ENCODE peak calls at places on chromosomes 12 and 14, in five cellular contexts. E is epithelial cell of esophagus, P is AG10803, W is HFF-Myc, K is astrocyte. Q is an unnamed sample.

GRCh38 chr12:68334136-68334535 is 2.0 kb upstream of the MDM1 start:
- DNase-seq in E (peak), P (no peak), W (no peak), K (no peak), Q (no peak)

GRCh38 chr12:103838254-103838914 is 2.6 kb downstream of the NT5DC3 start:
- DNase-seq in E (no peak), P (no peak), W (no peak), K (no peak), Q (no peak)

GRCh38 chr14:100982764-100983163 is 79.2 kb upstream of the RTL1 start:
- DNase-seq in E (peak), P (no peak), W (no peak), K (peak), Q (no peak)

GRCh38 chr12:91349451-91349850 is 166.8 kb upstream of the DCN start:
- DNase-seq in E (no peak), P (peak), W (no peak), K (peak), Q (no peak)

GRCh38 chr14:89027097-89027740 is 202.8 kb downstream of the TTC8 start:
- DNase-seq in E (peak), P (peak), W (no peak), K (no peak), Q (peak)

GRCh38 chr12:13024151-13024946 is 19.8 kb upstream of the FAM234B start:
- DNase-seq in E (peak), P (peak), W (peak), K (no peak), Q (no peak)

GRCh38 chr14:38342803-38343202 is 86.9 kb upstream of the CLEC14A start:
- DNase-seq in E (no peak), P (peak), W (peak), K (peak), Q (no peak)

GRCh38 chr12:89162704-89163261 is 189.5 kb downstream of the DUSP6 start:
- DNase-seq in E (peak), P (peak), W (peak), K (peak), Q (no peak)

GRCh38 chr14:49770212-49770817 is 2.4 kb downstream of the KLHDC2 start:
- DNase-seq in E (peak), P (peak), W (no peak), K (peak), Q (no peak)

GRCh38 chr14:71438684-71439083 is 493.5 kb upstream of the RGS6 start:
- DNase-seq in E (no peak), P (peak), W (peak), K (peak), Q (no peak)

GRCh38 chr14:83575301-83575700 is 1954.6 kb upstream of the FLRT2 start:
- DNase-seq in E (no peak), P (no peak), W (no peak), K (no peak), Q (no peak)

GRCh38 chr14:102225386-102225785 is 79.6 kb downstream of the MOK start:
- DNase-seq in E (no peak), P (no peak), W (no peak), K (no peak), Q (no peak)

GRCh38 chr14:66056926-66057552 is 429.1 kb upstream of the CCDC196 start:
- DNase-seq in E (no peak), P (no peak), W (no peak), K (no peak), Q (no peak)

GRCh38 chr12:64567570-64567969 is 42.7 kb upstream of the RASSF3 start:
- DNase-seq in E (no peak), P (no peak), W (no peak), K (no peak), Q (no peak)

GRCh38 chr14:36655963-36656768 is 5.5 kb upstream of the PAX9 start:
- DNase-seq in E (peak), P (no peak), W (no peak), K (no peak), Q (no peak)

GRCh38 chr12:46112364-46112763 is 122.0 kb upstream of the SCAF11 start:
- DNase-seq in E (no peak), P (no peak), W (no peak), K (no peak), Q (no peak)

GRCh38 chr12:46111727-46112126 is 121.4 kb upstream of the SCAF11 start:
- DNase-seq in E (no peak), P (no peak), W (no peak), K (no peak), Q (no peak)

GRCh38 chr12:46110220-46110700 is 119.9 kb upstream of the SCAF11 start:
- DNase-seq in E (peak), P (no peak), W (no peak), K (no peak), Q (no peak)

GRCh38 chr12:46109343-46110219 is 119.2 kb upstream of the SCAF11 start:
- DNase-seq in E (no peak), P (no peak), W (no peak), K (no peak), Q (no peak)

GRCh38 chr12:46110928-46111699 is 120.7 kb upstream of the SCAF11 start:
- DNase-seq in E (peak), P (no peak), W (no peak), K (no peak), Q (no peak)
- TF ChIP-seq CTCF in E (peak), P (peak), W (peak), K (no peak), Q (no peak)

GRCh38 chr12:65879878-65880277 is 55.6 kb downstream of the HMGA2 start:
- DNase-seq in E (peak), P (peak), W (no peak), K (peak), Q (no peak)
- TF ChIP-seq CTCF in E (no peak), P (no peak), W (no peak), K (no peak), Q (no peak)

GRCh38 chr12:44876554-44877275 is 600 bp upstream of the NELL2 start:
- DNase-seq in E (peak), P (peak), W (no peak), K (peak), Q (peak)
- TF ChIP-seq CTCF in E (no peak), P (no peak), W (no peak), K (no peak), Q (no peak)

DNA sequence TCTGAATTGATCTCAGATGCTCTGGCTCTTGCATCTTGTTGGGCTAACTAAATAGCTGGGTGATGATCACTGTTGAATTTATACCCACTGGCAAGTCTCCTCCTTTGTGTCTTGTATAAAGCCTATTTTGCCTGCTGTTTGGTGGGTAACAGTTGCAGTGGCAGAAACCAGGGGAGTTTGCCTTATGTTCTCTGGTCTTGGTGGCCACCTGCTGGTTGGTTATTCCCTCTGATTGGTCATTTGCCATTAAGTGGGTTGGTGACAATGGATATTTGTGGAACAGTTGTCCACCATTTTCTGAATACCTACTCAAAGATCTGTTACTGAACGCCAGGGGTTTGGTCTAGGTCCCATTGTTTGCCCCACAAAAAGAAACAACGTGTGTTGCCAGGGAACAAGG is 52.1 kb downstream of the AVPR1A start:
- DNase-seq in E (no peak), P (no peak), W (no peak), K (no peak), Q (no peak)
- TF ChIP-seq CTCF in E (no peak), P (no peak), W (no peak), K (no peak), Q (no peak)

DNA sequence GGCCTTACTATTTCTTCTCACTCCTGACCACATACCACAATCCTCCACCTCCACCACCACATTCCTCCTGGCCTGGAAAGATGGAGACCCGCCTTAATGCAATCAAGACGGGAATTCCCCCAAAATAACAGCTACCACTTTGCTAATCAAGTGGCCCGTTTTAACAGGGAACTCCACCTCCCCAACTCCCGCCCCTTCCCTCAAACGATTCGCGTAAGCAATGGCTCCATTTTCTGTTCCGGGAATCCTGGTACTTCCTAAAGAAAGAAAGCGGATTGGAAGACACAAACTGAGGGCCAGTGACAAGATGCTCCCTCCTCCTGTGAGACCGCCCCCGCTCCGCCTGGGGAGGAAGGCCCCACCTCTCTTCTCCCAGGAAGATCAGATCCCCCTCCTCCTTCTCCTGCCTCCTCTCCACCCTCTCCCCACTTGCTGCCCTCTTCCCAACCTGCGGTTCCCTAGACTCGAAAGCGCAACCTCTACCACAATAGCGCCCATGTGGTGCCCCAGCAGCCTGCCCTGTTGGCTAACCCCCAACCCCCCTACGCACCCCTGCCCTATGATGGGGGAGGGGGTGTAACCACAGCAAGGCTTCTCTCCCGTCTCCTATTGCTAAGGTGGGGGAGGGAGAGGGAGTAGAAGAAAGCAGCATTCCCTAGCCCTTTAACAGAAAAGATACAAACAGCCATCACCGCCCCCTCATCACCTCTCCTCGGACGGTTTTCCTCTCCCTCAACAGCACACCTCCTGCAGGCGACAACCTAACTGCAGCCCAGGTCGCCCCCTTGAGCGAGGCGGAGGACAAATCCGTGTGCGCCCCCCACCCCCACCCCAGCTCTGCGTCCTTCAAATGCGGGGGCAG is 777 bp downstream of the ARF3 start:
- DNase-seq in E (peak), P (peak), W (peak), K (peak), Q (peak)
- TF ChIP-seq CTCF in E (no peak), P (no peak), W (no peak), K (no peak), Q (no peak)

GRCh38 chr14:79861111-79861510 is 350.2 kb downstream of the DIO2 start:
- DNase-seq in E (no peak), P (no peak), W (no peak), K (no peak), Q (no peak)
- TF ChIP-seq CTCF in E (no peak), P (no peak), W (no peak), K (no peak), Q (no peak)

DNA sequence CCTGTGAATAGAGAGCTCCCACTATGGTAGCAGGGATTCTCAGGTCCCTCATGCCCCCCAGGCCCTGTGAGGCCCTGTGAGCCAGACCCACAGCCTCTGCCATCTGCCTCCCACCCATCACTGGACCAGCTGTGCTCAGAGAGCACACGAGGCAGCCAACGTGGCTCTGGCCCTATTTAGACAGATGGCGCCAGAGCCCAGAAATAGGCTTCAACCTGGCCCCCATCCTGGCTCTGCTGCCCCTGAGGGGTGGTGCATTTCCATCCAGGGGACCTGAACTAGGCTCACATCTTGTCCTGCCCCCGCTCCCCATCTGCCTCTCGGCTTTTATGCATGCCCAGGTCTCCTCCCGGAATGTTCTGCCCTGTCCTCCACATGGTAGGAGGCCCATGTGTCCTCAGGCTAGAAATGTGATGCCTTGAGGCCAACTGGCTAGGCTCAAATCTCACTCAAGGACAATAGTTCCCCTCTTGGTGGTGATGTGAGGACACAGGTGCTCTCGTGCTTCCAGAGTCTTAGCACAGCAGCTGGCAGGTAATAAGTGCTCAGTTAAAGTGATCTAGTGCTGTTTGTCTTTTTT is 18.9 kb downstream of the TMEM63C start:
- DNase-seq in E (no peak), P (no peak), W (no peak), K (no peak), Q (no peak)
- TF ChIP-seq CTCF in E (no peak), P (no peak), W (no peak), K (no peak), Q (no peak)

DNA sequence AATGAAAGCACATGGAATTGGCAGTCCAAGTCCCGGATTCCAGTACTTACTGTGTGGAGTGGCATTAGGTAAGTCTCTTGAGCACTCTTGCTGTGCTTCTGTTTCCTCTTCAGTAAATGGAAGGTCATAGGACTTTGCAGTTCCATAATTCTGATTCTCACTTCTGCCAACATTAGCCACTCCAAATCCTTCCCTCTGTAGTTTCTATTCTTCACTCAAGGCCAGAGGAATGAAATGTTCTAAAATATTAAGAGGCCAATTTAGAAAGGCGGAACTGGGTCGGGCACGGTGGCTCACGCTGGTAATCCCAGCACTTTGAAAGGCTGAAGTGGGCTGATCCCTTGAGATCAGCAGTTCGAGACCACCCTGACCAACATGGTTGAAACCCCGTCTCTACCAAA is 19.8 kb upstream of the SLC5A8 start:
- DNase-seq in E (no peak), P (no peak), W (no peak), K (no peak), Q (no peak)
- TF ChIP-seq CTCF in E (no peak), P (no peak), W (no peak), K (no peak), Q (no peak)